ENCODE peak calls at places on chromosomes 13 and 19, in five cellular contexts. J, P, S, L and A are unnamed samples.

GRCh38 chr19:31356587-31357314 is 7.5 kb upstream of the TSHZ3 start:
- DNase-seq in J (peak), P (peak), S (no peak), L (no peak), A (no peak)

GRCh38 chr19:52248256-52248655 is 21.1 kb upstream of the ZNF766 start:
- DNase-seq in J (peak), P (peak), S (peak), L (peak), A (no peak)

GRCh38 chr19:13637664-13638063 is 126.7 kb upstream of the MRI1 start:
- DNase-seq in J (no peak), P (no peak), S (peak), L (no peak), A (no peak)

GRCh38 chr13:72622546-72622945 is 104.9 kb downstream of the MZT1 start:
- DNase-seq in J (no peak), P (no peak), S (no peak), L (no peak), A (no peak)

GRCh38 chr13:34750078-34750703 is 191.9 kb upstream of the NBEA start:
- DNase-seq in J (peak), P (peak), S (peak), L (peak), A (no peak)

GRCh38 chr19:39401549-39402416 is 4.9 kb upstream of the ZFP36 start:
- DNase-seq in J (peak), P (no peak), S (peak), L (peak), A (peak)

GRCh38 chr13:34608326-34608725 is 333.7 kb upstream of the NBEA start:
- DNase-seq in J (no peak), P (no peak), S (no peak), L (no peak), A (no peak)

GRCh38 chr13:63024458-63024857 is 1608.8 kb upstream of the PCDH20 start:
- DNase-seq in J (no peak), P (no peak), S (no peak), L (peak), A (no peak)

GRCh38 chr19:8310342-8311055 is 2.3 kb upstream of the CD320 start:
- DNase-seq in J (no peak), P (peak), S (no peak), L (no peak), A (no peak)

GRCh38 chr19:39359026-39359425 is 16.8 kb downstream of the SAMD4B start:
- DNase-seq in J (no peak), P (no peak), S (no peak), L (no peak), A (no peak)

GRCh38 chr13:90302113-90302512 is 1045.4 kb upstream of the MIR17HG start:
- DNase-seq in J (no peak), P (no peak), S (peak), L (peak), A (no peak)

GRCh38 chr19:58409010-58409790 is 751 bp downstream of the ZNF584 start:
- DNase-seq in J (peak), P (peak), S (peak), L (no peak), A (no peak)

GRCh38 chr19:6753178-6754031 is 13.8 kb downstream of the SH2D3A start:
- DNase-seq in J (peak), P (peak), S (peak), L (peak), A (no peak)
- H3K4me3 ChIP-seq in J (peak), P (peak), S (peak), L (peak), A (peak)

GRCh38 chr19:43779820-43780219 is 953 bp downstream of the KCNN4 start:
- DNase-seq in J (no peak), P (no peak), S (no peak), L (no peak), A (no peak)

GRCh38 chr19:43779147-43779819 is 1.5 kb downstream of the KCNN4 start:
- DNase-seq in J (no peak), P (peak), S (no peak), L (no peak), A (no peak)

GRCh38 chr19:43781630-43782310 is 997 bp upstream of the KCNN4 start:
- DNase-seq in J (no peak), P (no peak), S (no peak), L (no peak), A (no peak)

GRCh38 chr19:43782311-43782660 is 1.5 kb upstream of the KCNN4 start:
- DNase-seq in J (no peak), P (no peak), S (no peak), L (no peak), A (no peak)

DNA sequence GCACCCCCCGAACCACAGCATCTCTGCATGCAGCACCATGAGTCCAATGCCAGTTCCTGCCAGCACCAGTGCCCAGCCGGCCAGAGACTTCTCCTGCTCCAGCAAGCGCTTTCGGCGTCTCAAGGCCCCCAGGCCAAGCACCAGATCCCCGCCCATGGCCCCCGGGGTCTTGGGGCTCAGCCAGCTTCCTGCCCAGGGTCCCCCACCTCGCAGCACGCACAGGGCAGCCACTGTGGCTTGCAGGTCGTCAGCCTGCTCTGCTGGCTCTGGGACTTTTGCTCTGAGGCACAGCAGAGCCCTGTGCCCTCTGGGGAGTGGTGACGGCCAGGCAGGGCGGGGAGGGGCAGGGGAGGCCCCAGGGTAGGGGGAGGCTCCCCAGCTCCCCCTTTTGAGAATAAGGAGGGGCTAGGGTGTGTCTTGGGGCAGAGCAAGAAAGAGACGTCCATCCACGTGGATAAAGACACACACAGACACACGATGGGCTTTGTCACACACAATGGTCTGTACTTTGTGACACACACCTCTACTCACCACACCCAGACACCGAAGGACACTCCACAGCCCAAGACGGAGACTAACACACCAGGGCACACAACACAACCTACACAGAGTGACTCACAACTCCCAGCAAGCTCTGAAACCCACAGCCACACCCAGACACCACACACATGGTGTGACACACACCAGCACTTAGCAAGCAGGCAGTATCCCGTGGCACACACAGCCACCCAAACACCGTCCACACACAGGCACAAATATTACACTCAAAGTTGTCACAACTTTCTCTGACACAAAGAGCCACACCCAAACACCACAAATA is at the start of gene KCNN4:
- DNase-seq in J (no peak), P (peak), S (peak), L (peak), A (no peak)
- H3K4me3 ChIP-seq in J (no peak), P (no peak), S (peak), L (no peak), A (peak)

GRCh38 chr19:6616011-6616410 is 25.1 kb upstream of the CD70 start:
- DNase-seq in J (no peak), P (no peak), S (peak), L (peak), A (no peak)
- H3K4me3 ChIP-seq in J (no peak), P (no peak), S (no peak), L (no peak), A (no peak)

GRCh38 chr19:49364083-49364687 is 508 bp downstream of the DKKL1 start:
- DNase-seq in J (peak), P (peak), S (no peak), L (no peak), A (no peak)
- H3K4me3 ChIP-seq in J (peak), P (peak), S (peak), L (peak), A (peak)